ENCODE peak calls at places on chromosomes 11 and 22, in four cellular contexts. B is K562, S is HepG2, M is HCT116. L is an unnamed sample.

GRCh38 chr11:73288197-73288872 is 16.2 kb downstream of the P2RY6 start:
- DNase-seq in B (no peak), S (no peak), M (no peak), L (no peak)

GRCh38 chr11:62612366-62613274 is at the start of the genes EML3 and ROM1:
- DNase-seq in B (peak), S (peak), M (no peak), L (no peak)

GRCh38 chr22:38725900-38726655 is 20.3 kb downstream of the GTPBP1 start:
- DNase-seq in B (no peak), S (no peak), M (no peak), L (no peak)

GRCh38 chr11:34732831-34733230 is 111.9 kb downstream of the EHF start:
- DNase-seq in B (no peak), S (peak), M (no peak), L (no peak)

GRCh38 chr11:3660960-3661359 is 10.2 kb downstream of the CHRNA10 start:
- DNase-seq in B (no peak), S (no peak), M (no peak), L (no peak)

GRCh38 chr11:131694526-131695424 is 324.4 kb downstream of the NTM start:
- DNase-seq in B (peak), S (peak), M (peak), L (peak)

GRCh38 chr11:65620666-65621065 is 5.1 kb downstream of the PCNX3 start:
- DNase-seq in B (no peak), S (no peak), M (no peak), L (no peak)

GRCh38 chr22:50088096-50088495 is 1.7 kb upstream of the MOV10L1 start:
- DNase-seq in B (no peak), S (no peak), M (no peak), L (no peak)

GRCh38 chr22:36954251-36955014 is 41.0 kb downstream of the CSF2RB start:
- DNase-seq in B (no peak), S (no peak), M (no peak), L (no peak)

GRCh38 chr11:20337526-20338154 is 25.9 kb upstream of the HTATIP2 start:
- DNase-seq in B (peak), S (peak), M (peak), L (no peak)

GRCh38 chr11:73750238-73750637 is 10.6 kb downstream of the RAB6A start:
- DNase-seq in B (no peak), S (peak), M (no peak), L (no peak)

GRCh38 chr11:68956142-68956541 is 24.6 kb downstream of the MRGPRD start:
- DNase-seq in B (peak), S (no peak), M (no peak), L (no peak)

GRCh38 chr11:117180020-117180419 is 1.5 kb downstream of the SIDT2 start:
- DNase-seq in B (no peak), S (no peak), M (no peak), L (no peak)

GRCh38 chr11:35211952-35212351 is 73.0 kb downstream of the CD44 start:
- DNase-seq in B (no peak), S (no peak), M (no peak), L (no peak)

GRCh38 chr11:34644669-34645406 is 23.9 kb downstream of the EHF start:
- DNase-seq in B (no peak), S (no peak), M (no peak), L (no peak)

GRCh38 chr11:35523351-35523768 is 2.1 kb downstream of the PAMR1 start:
- DNase-seq in B (no peak), S (no peak), M (no peak), L (no peak)

GRCh38 chr22:36773935-36774334 is 2.0 kb downstream of the IFT27 start:
- DNase-seq in B (no peak), S (no peak), M (no peak), L (no peak)

GRCh38 chr11:68684385-68685356 is at the start of gene GAL:
- DNase-seq in B (peak), S (no peak), M (no peak), L (no peak)

GRCh38 chr11:69374110-69374981 is 80.4 kb downstream of the MYEOV start:
- DNase-seq in B (no peak), S (no peak), M (no peak), L (no peak)

GRCh38 chr22:46119729-46120419 is 30.5 kb upstream of the PPARA start:
- DNase-seq in B (peak), S (no peak), M (no peak), L (no peak)
- TF ChIP-seq SIN3A in B (no peak), S (no peak), M (no peak), L (no peak)

GRCh38 chr11:86905252-86905651 is 49.9 kb downstream of the FZD4 start:
- DNase-seq in B (no peak), S (no peak), M (no peak), L (no peak)

GRCh38 chr11:86896486-86896885 is 58.7 kb downstream of the FZD4 start:
- DNase-seq in B (no peak), S (no peak), M (no peak), L (no peak)

GRCh38 chr11:86904001-86904400 is 51.2 kb downstream of the FZD4 start:
- DNase-seq in B (no peak), S (peak), M (no peak), L (no peak)

GRCh38 chr11:86906198-86906597 is 49.0 kb downstream of the FZD4 start:
- DNase-seq in B (no peak), S (no peak), M (no peak), L (no peak)

DNA sequence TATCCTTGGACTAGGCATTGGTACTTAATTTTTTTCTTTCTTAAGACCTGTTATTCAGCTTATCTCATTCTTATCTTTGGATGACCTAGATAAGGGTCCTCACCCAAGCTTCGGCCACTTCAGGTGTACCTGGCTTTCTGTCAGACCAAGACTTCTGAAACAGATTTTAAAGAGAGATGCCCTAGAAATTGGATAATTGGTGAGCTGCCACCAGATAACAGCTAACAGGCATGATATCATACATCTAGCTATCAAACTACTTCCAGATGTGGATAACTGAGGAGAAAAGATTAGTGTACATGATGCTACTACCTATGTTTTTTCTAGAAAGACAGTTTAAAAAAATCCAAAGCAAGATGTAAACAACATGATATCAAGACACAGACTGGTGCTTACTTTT is 52.9 kb downstream of the FZD4 start:
- DNase-seq in B (no peak), S (no peak), M (no peak), L (no peak)
- H3K4me3 ChIP-seq in B (no peak), S (no peak), M (no peak), L (no peak)

GRCh38 chr11:12183827-12184620 is 73.6 kb downstream of the MICAL2 start:
- DNase-seq in B (no peak), S (no peak), M (no peak), L (no peak)
- H3K27ac ChIP-seq in B (no peak), S (no peak), M (peak), L (peak)

DNA sequence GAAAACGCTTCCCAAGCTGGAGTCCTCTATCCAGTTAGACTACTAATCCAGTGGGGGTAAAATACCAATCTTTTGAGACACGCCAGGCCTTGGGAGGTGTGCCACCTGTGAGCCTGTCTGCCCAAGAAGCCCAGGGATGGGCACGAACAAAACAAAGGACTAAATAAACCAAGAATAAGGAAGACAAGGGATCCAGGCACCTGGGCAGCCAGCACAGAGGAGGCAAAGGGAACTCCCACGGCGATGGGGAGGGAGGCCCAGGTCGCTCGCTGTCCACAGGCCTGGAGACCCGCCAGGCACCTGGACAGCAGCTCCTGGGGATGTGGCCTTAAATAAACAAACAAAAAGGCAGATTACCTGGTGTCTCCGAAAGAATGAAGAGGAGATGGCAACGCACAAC is 31.4 kb downstream of the LRFN4 start:
- DNase-seq in B (no peak), S (no peak), M (no peak), L (no peak)
- TF ChIP-seq SIN3A in B (no peak), S (no peak), M (no peak), L (no peak)

DNA sequence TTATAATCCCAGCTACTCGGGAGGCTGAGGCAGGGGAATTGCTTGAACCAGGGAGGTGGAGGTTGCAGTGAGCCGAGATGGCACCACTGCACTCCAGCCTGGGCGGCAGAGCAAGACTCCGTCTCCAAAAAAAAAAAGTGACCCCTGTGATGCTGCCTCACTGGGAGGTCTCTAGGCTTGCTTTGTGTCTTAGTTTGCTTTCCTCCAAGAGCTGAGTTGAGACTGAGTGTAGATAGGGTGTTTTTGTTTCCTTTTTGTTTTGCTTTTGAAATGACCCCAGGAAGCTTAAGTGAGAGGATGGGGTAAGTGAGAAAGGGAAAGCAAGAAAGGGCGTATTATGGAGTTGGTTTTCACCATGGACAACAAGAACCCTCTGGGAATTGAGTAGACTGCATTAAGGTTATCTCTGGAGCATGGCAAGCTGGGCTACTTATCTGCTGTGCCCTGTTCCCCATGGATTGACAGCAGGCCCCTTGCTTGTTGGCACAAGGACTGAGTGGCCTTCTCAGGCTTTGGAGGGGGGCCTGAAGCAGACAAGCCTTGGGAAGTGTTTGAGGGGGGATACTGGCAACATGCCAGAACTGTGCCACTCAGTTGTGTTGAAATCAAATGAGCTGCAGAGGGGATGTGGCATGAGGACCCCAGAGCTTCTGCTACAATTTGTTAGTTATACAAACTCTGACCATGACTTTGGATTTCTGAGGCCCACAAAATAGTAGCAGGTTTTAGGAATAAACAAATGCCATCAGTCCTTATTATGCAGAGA is 300.6 kb upstream of the C11orf87 start:
- DNase-seq in B (no peak), S (no peak), M (no peak), L (no peak)
- H3K4me3 ChIP-seq in B (no peak), S (no peak), M (no peak), L (no peak)

GRCh38 chr11:11572386-11572785 is 49.4 kb downstream of the GALNT18 start:
- DNase-seq in B (no peak), S (no peak), M (no peak), L (no peak)
- H3K27ac ChIP-seq in B (no peak), S (no peak), M (no peak), L (no peak)

DNA sequence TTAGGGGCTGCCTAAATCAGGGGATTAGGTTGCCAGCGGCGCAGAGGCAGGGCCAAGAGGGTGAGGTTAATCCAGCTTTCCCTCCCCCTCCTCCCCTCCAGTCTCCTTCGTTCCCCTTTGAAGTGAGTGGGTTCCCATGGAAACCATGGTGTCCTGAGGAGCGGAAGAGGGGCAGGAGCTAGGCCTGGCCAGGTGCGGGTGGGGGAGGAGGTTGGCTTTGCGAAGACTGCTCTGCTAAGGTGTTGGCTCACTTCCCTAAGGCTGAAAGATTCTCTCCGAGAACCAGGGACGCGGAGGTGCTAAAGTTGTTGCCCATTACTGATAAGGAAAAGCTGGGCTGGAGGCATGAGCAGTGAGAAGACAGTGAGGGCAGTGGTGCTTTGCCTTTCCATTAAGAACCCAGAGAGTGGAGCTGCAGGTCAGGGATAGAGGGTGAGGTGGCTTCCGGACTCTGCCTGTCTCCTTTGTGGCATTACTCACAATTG is 124.6 kb downstream of the FEZ1 start:
- DNase-seq in B (no peak), S (no peak), M (no peak), L (no peak)
- TF ChIP-seq SIN3A in B (no peak), S (no peak), M (no peak), L (no peak)

GRCh38 chr11:278001-278951 is at the start of gene NLRP6:
- DNase-seq in B (no peak), S (no peak), M (no peak), L (no peak)

GRCh38 chr11:279040-279965 is 1.1 kb downstream of the NLRP6 start:
- DNase-seq in B (no peak), S (no peak), M (no peak), L (no peak)

GRCh38 chr11:280762-281485 is 2.7 kb downstream of the NLRP6 start:
- DNase-seq in B (no peak), S (no peak), M (no peak), L (no peak)

GRCh38 chr11:281486-282161 is 3.4 kb downstream of the NLRP6 start:
- DNase-seq in B (no peak), S (no peak), M (no peak), L (no peak)

DNA sequence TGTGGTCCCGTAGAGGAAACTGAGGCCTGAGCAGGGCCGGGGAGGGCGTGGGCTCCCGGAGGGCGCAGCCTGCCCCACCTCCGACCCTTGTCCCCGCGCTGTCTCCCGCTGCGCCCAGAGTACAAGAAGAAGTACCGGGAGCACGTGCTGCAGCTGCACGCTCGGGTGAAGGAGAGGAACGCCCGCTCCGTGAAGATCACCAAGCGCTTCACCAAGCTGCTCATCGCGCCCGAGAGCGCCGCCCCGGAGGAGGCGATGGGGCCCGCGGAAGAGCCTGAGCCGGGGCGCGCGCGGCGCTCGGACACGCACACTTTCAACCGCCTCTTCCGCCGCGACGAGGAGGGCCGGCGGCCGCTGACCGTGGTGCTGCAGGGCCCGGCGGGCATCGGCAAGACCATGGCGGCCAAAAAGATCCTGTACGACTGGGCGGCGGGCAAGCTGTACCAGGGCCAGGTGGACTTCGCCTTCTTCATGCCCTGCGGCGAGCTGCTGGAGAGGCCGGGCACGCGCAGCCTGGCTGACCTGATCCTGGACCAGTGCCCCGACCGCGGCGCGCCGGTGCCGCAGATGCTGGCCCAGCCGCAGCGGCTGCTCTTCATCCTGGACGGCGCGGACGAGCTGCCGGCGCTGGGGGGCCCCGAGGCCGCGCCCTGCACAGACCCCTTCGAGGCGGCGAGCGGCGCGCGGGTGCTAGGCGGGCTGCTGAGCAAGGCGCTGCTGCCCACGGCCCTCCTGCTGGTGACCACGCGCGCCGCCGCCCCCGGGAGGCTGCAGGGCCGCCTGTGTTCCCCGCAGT is 2.0 kb downstream of the NLRP6 start:
- DNase-seq in B (no peak), S (no peak), M (no peak), L (no peak)
- H3K4me3 ChIP-seq in B (no peak), S (peak), M (no peak), L (peak)

DNA sequence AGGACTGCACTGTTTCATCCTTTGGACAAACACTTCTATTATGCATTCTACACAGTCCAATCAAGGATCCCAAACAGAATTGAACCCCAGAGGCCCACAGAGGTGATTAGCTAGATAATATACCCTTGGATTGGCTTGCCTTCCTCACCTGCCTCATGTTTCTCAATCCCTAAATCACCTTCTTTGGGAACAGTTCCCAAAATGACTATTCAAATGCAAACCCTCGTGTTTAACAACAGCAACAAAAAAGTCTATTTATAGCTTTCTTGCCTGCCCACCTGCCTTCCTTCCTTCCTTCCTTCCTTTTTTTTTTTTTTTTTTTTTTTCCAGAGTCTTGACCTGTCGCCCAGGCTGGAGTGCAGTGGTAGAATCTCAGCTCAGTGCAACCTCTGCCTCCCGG is 180.0 kb downstream of the CNTN5 start:
- DNase-seq in B (no peak), S (no peak), M (no peak), L (no peak)
- H3K27ac ChIP-seq in B (no peak), S (no peak), M (no peak), L (no peak)

L was measured in Panc1.